ENCODE peak calls at places on chromosomes 6 and 20, in seven cellular contexts. W, T, V, L, C, R and U are unnamed samples.

GRCh38 chr6:129893513-129894098 is 32.5 kb upstream of the TMEM244 start:
- DNase-seq in W (no peak), T (no peak), V (peak; percentile 11), L (no peak), C (no peak), R (no peak), U (peak; percentile 51)

GRCh38 chr20:36082516-36082915 is 72.0 kb upstream of the EPB41L1 start:
- DNase-seq in W (no peak), T (no peak), V (peak; percentile 89), L (no peak), C (no peak), R (no peak), U (no peak)

GRCh38 chr6:63352587-63353281 is 33.0 kb upstream of the LGSN start:
- DNase-seq in W (no peak), T (peak; percentile 36), V (peak; percentile 57), L (peak; percentile 80), C (no peak), R (peak; percentile 88), U (peak; percentile 49)

GRCh38 chr6:122947355-122947754 is 48.7 kb upstream of the CLVS2 start:
- DNase-seq in W (no peak), T (peak; percentile 18), V (peak; percentile 1), L (no peak), C (no peak), R (no peak), U (no peak)

GRCh38 chr6:21664263-21665081 is 70.9 kb downstream of the SOX4 start:
- DNase-seq in W (no peak), T (no peak), V (peak; percentile 15), L (no peak), C (no peak), R (no peak), U (no peak)

GRCh38 chr6:161449521-161449920 is 175.7 kb upstream of the AGPAT4 start:
- DNase-seq in W (no peak), T (no peak), V (no peak), L (no peak), C (no peak), R (no peak), U (no peak)

GRCh38 chr20:62839261-62839660 is 22.4 kb downstream of the TCFL5 start:
- DNase-seq in W (no peak), T (no peak), V (no peak), L (no peak), C (no peak), R (no peak), U (no peak)

GRCh38 chr20:56630086-56630493 is 984 bp downstream of the TFAP2C start:
- DNase-seq in W (peak; percentile 54), T (peak; percentile 54), V (peak; percentile 83), L (no peak), C (peak; percentile 21), R (no peak), U (no peak)

GRCh38 chr20:8579060-8579459 is 447.0 kb downstream of the PLCB1 start:
- DNase-seq in W (no peak), T (no peak), V (no peak), L (no peak), C (no peak), R (no peak), U (no peak)

GRCh38 chr6:72675396-72675795 is 53.5 kb downstream of the KCNQ5 start:
- DNase-seq in W (no peak), T (no peak), V (no peak), L (no peak), C (no peak), R (no peak), U (no peak)

GRCh38 chr20:21074605-21075336 is 31.4 kb downstream of the LINC00237 start:
- DNase-seq in W (no peak), T (peak; percentile 28), V (no peak), L (no peak), C (no peak), R (peak; percentile 50), U (no peak)

GRCh38 chr20:48824830-48825550 is 2.8 kb downstream of the PREX1 start:
- DNase-seq in W (no peak), T (no peak), V (no peak), L (no peak), C (no peak), R (no peak), U (no peak)

GRCh38 chr6:150634641-150635292 is 35.1 kb downstream of the PLEKHG1 start:
- DNase-seq in W (no peak), T (no peak), V (no peak), L (no peak), C (no peak), R (no peak), U (no peak)

GRCh38 chr6:79559706-79560105 is 22.5 kb upstream of the LCA5 start:
- DNase-seq in W (no peak), T (no peak), V (no peak), L (no peak), C (no peak), R (no peak), U (no peak)

GRCh38 chr20:8172191-8172590 is 40.1 kb downstream of the PLCB1 start:
- DNase-seq in W (no peak), T (no peak), V (no peak), L (peak; percentile 41), C (no peak), R (no peak), U (no peak)

GRCh38 chr6:93412452-93412851 is 6.9 kb downstream of the EPHA7 start:
- DNase-seq in W (no peak), T (no peak), V (no peak), L (no peak), C (no peak), R (no peak), U (no peak)

GRCh38 chr6:136318676-136319075 is 29.0 kb upstream of the BCLAF1 start:
- DNase-seq in W (no peak), T (no peak), V (no peak), L (no peak), C (no peak), R (no peak), U (no peak)

GRCh38 chr6:106163446-106163965 is 77.4 kb downstream of the PRDM1 start:
- DNase-seq in W (no peak), T (no peak), V (no peak), L (no peak), C (no peak), R (peak; percentile 69), U (peak; percentile 76)

GRCh38 chr6:75882734-75883133 is 133.7 kb downstream of the MYO6 start:
- DNase-seq in W (no peak), T (no peak), V (no peak), L (no peak), C (no peak), R (no peak), U (peak; percentile 79)

GRCh38 chr20:49287555-49288249 is 9.8 kb upstream of the ZNFX1 start:
- DNase-seq in W (no peak), T (no peak), V (no peak), L (peak; percentile 61), C (no peak), R (no peak), U (peak; percentile 73)

GRCh38 chr6:120805267-120805666 is 529.0 kb downstream of the TBC1D32 start:
- DNase-seq in W (no peak), T (no peak), V (no peak), L (no peak), C (no peak), R (no peak), U (no peak)

GRCh38 chr6:118708055-118708454 is 56.7 kb upstream of the CEP85L start:
- DNase-seq in W (no peak), T (no peak), V (peak; percentile 58), L (no peak), C (no peak), R (no peak), U (peak; percentile 54)

GRCh38 chr20:38221041-38221589 is 39.4 kb downstream of the KIAA1755 start:
- DNase-seq in W (peak; percentile 41), T (peak; percentile 46), V (peak; percentile 73), L (peak; percentile 70), C (peak; percentile 88), R (no peak), U (peak; percentile 52)
- TF ChIP-seq RAD21 in W (peak; percentile 97), T (peak; percentile 95), V (peak; percentile 99), L (peak; percentile 98), C (peak; percentile 97), R (peak; percentile 88), U (peak; percentile 95)

DNA sequence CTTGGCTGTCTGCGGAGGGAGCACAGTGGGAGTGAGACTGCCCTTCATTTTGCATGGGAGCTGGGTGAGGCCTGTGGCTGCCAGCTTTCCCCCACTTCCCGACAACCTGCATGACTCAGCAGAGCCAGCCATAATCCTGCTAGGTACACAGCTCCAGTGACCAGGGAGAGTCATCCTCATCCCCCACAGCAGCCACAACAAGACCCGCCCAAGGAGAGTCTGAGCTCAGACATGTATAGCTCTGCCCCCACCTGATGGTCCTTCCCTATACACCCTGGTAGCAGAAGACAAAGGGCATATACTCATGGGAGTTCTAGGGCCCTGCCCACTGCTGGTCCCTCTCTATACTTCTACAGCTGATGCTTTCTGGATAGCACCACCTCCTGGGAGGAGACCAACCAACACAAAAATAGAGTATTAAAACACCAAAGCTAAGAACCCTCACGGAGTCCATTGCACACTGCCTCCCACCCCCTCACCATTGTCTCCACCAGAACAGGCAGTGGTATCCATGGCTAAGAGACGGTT is 29.3 kb upstream of the TPD52L1 start:
- DNase-seq in W (no peak), T (peak; percentile 8), V (peak; percentile 77), L (peak; percentile 17), C (peak; percentile 14), R (no peak), U (no peak)
- TF ChIP-seq POLR2A in W (no peak), T (no peak), V (no peak), L (no peak), C (no peak), R (no peak), U (no peak)

DNA sequence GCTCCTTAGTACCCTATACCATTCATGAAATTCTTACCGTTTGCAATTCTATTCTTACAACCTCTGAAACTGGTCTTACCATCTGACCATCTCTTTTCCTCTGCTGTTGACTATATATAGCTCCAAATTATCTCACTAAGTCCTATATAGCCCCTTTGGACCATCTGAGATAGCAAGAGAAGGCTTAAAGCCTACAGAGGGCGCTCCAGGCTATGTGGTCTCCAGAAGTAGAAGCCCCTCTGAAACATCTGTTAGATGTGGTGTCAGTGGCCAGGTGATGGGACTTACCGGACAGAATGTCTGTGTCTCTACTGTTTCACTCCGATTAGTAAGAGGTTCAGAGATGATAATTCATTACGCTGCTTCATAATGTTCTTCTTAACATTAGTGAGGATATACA is 140.7 kb upstream of the BMP2 start:
- DNase-seq in W (no peak), T (no peak), V (no peak), L (peak; percentile 18), C (no peak), R (no peak), U (no peak)
- TF ChIP-seq CTCF in W (no peak), T (no peak), V (no peak), L (peak; percentile 32), C (no peak), R (no peak), U (no peak)

DNA sequence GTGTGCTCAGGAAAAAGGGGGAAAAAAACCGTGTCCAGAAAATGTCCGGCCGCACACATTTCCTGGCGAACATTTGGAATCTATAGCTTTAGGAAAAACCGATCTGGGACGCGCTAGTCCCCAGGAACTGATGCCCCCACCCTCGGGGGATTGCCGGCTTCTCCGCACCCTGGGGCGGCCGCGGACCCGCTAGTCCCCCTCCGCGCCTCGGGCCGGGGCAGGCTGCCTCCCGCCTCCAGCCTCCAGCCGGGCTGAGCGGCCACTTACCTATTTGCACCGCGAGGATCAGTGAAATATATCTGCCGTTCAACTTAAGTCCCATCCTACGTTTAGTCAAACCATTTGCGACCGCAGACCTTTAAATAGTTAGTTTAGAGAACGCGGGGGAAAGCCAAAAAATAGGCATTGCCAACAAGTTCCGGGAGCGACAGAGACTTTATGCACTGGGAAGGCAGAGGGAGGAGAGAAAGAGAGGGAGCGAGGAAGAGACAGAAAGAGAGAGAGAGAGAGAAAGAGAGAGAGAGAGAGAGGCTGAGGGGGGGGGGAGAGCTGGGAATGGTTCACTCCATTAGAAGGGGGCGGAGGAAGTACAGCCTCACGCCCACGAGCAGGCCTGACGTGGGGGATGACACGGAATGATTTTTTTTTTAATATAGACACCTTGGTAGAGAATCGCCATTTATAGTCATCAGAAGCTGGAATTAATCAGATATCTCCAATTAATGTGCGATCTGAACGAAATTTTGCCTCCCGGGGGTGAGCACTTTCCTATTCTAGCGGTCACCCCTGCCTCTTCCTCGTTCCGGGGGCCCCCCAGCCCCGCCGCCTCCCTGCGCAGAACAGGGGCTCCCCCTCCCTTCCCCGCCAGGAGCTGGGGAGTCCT is at the start of gene NRN1:
- DNase-seq in W (no peak), T (no peak), V (no peak), L (no peak), C (no peak), R (no peak), U (no peak)
- TF ChIP-seq RAD21 in W (no peak), T (no peak), V (no peak), L (no peak), C (no peak), R (no peak), U (no peak)